ENCODE peak calls at places on chromosome 18, in eight cellular contexts. G, F, H, U, L, T, Y and Z are unnamed samples.

GRCh38 chr18:24878289-24878688 is 417.9 kb downstream of the HRH4 start:
- DNase-seq in Y (peak), H (peak), L (peak), U (peak), T (no peak), F (peak), G (peak), Z (no peak)

GRCh38 chr18:58605027-58606020 is 23.6 kb downstream of the ALPK2 start:
- DNase-seq in U (no peak), G (peak), Y (no peak), L (peak), T (no peak), H (no peak), F (no peak), Z (no peak)

GRCh38 chr18:46755315-46756171 is 1.3 kb downstream of the ST8SIA5 start:
- DNase-seq in H (peak), T (no peak), Y (no peak), L (no peak), F (no peak), U (peak), G (no peak), Z (no peak)

GRCh38 chr18:13272411-13272810 is 53.9 kb downstream of the LDLRAD4 start:
- DNase-seq in T (no peak), H (no peak), F (no peak), Y (no peak), G (no peak), U (no peak), L (no peak), Z (no peak)

GRCh38 chr18:11149441-11150270 is at the start of gene PIEZO2:
- DNase-seq in F (peak), L (peak), H (peak), Y (no peak), T (peak), U (peak), G (peak), Z (no peak)

GRCh38 chr18:48002933-48003365 is 72.5 kb upstream of the SMAD2 start:
- DNase-seq in F (peak), H (no peak), G (peak), L (peak), T (no peak), U (no peak), Y (no peak), Z (no peak)

GRCh38 chr18:48750485-48751175 is 200.1 kb downstream of the SMAD7 start:
- DNase-seq in U (no peak), L (peak), F (no peak), G (peak), H (no peak), T (no peak), Y (no peak), Z (no peak)

GRCh38 chr18:48075707-48076093 is 145.2 kb upstream of the SMAD2 start:
- DNase-seq in Y (no peak), T (no peak), F (no peak), H (no peak), L (no peak), G (no peak), U (no peak), Z (no peak)

GRCh38 chr18:70453058-70453775 is 164.4 kb downstream of the SOCS6 start:
- DNase-seq in Y (no peak), F (no peak), L (peak), U (no peak), T (no peak), H (no peak), G (peak), Z (no peak)

GRCh38 chr18:77025123-77025522 is 107.5 kb downstream of the MBP start:
- DNase-seq in F (no peak), H (no peak), T (no peak), G (no peak), Y (no peak), L (no peak), U (no peak), Z (no peak)

GRCh38 chr18:49730951-49731391 is 82.4 kb downstream of the ACAA2 start:
- DNase-seq in L (no peak), U (no peak), G (no peak), T (no peak), F (no peak), Y (no peak), H (no peak), Z (no peak)

GRCh38 chr18:50218432-50219197 is 23.7 kb upstream of the MYO5B start:
- DNase-seq in H (peak), G (peak), T (peak), Y (peak), U (peak), L (peak), F (peak), Z (no peak)

GRCh38 chr18:61992285-61992684 is 99.5 kb upstream of the RNF152 start:
- DNase-seq in U (no peak), Y (no peak), T (no peak), H (peak), G (peak), F (peak), L (peak), Z (no peak)

GRCh38 chr18:36519358-36519757 is 221.8 kb downstream of the FHOD3 start:
- DNase-seq in U (no peak), G (peak), H (no peak), F (no peak), T (no peak), L (peak), Y (no peak), Z (no peak)

GRCh38 chr18:43405097-43405496 is 127.8 kb upstream of the SYT4 start:
- DNase-seq in Y (no peak), F (no peak), T (no peak), U (no peak), G (no peak), H (peak), L (peak), Z (no peak)

DNA sequence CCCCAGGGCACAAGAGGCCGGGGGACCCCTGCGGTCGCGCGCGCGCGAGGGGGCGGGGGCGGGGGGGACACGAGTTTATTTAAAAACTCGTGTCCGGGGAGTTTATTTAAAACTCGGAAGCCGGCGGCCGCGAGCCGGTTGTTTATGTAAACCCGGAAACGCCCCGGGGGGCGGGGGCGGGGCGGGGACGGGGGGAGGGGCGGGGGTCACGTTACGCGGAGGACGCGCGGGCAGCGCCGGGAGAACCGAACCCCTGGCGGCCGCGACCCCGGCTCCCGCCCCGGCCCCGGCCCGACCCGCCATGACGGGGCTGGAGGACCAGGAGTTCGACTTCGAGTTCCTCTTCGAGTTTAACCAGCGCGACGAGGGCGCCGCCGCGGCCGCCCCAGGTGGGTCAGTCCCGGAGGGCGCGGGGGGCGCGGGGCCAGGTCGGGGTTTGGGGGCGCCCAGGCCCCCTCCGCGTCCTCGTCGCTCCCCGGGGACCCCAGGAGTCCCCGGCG is 4.4 kb downstream of the NFATC1 start:
- DNase-seq in G (peak), U (peak), H (peak), Y (peak), L (no peak), F (no peak), T (peak), Z (no peak)
- H3K4me3 ChIP-seq in G (peak), U (peak), H (peak), Y (peak), L (peak), F (peak), T (peak), Z (peak)

DNA sequence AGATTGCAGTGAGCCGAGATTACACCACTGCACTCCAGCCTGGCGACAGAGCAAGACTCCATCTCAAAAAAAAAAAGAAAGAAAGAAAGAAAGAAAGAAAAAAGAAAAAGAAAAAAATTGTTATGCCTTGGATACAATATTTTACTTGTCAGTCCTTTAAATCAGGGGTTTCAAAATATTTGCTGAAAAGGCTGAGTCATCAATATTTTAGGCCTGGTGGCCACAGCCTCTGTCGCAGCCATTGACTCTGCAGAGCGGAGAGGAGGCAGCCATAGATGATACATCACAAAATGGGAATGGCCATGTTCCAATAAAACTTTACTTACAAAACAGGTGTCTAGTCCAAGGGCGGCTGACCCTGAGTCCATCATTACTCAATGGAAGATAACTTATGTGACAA is 314.8 kb upstream of the SALL3 start:
- DNase-seq in H (no peak), T (no peak), L (no peak), U (no peak), Y (no peak), F (no peak), G (no peak), Z (no peak)
- TF ChIP-seq EZH2 in H (no peak), T (no peak), L (no peak), U (no peak), Y (no peak), F (no peak), G (no peak), Z (no peak)

GRCh38 chr18:60892855-60893254 is 440.4 kb upstream of the CDH20 start:
- DNase-seq in G (peak), T (no peak), F (no peak), U (no peak), H (no peak), L (peak), Y (no peak), Z (no peak)

GRCh38 chr18:60894254-60894945 is 438.8 kb upstream of the CDH20 start:
- DNase-seq in U (no peak), F (no peak), H (no peak), G (no peak), Y (no peak), T (no peak), L (peak), Z (no peak)

GRCh38 chr18:60891936-60892335 is 441.3 kb upstream of the CDH20 start:
- DNase-seq in T (no peak), U (no peak), F (no peak), G (no peak), H (no peak), Y (no peak), L (no peak), Z (no peak)

GRCh38 chr18:60892441-60892840 is 440.8 kb upstream of the CDH20 start:
- DNase-seq in U (no peak), F (peak), L (peak), T (no peak), G (peak), H (no peak), Y (no peak), Z (no peak)

GRCh38 chr18:60893331-60894114 is 439.7 kb upstream of the CDH20 start:
- DNase-seq in U (no peak), T (no peak), L (peak), Y (no peak), H (no peak), G (no peak), F (no peak), Z (peak)
- H3K4me3 ChIP-seq in U (no peak), T (no peak), L (no peak), Y (no peak), H (no peak), G (no peak), F (no peak), Z (no peak)

DNA sequence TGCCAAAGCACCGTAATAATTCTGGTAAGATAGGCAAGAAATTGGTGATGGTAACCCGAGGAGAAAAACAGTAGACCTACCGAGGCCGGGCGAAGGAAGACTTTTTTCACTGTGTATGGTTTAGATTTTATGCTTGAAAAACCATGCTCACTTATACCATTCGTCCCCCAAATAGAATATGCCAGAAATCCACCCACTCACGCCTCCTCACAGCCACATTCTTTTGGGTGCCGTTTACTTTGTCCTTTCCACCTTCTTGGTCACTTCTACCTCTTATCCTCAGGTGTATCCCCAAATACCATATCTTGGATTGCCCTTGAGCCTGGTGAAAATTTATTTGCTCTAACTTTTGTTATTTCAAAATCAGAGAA is 8.1 kb downstream of the GATA6 start:
- DNase-seq in Y (no peak), H (no peak), G (no peak), U (no peak), F (peak), L (no peak), T (no peak), Z (no peak)
- TF ChIP-seq EZH2 in Y (no peak), H (peak), G (no peak), U (no peak), F (no peak), L (no peak), T (no peak), Z (no peak)

GRCh38 chr18:38940863-38941531 is 1375.4 kb upstream of the CELF4 start:
- DNase-seq in F (peak), T (peak), Y (peak), L (peak), G (peak), H (peak), U (no peak), Z (no peak)
- H3K4me3 ChIP-seq in F (no peak), T (peak), Y (peak), L (no peak), G (no peak), H (no peak), U (no peak), Z (no peak)

GRCh38 chr18:44679056-44679911 is 1.4 kb upstream of the SETBP1 start:
- DNase-seq in Y (peak), G (peak), H (peak), F (peak), L (peak), T (peak), U (peak), Z (no peak)

GRCh38 chr18:44679912-44680270 is 797 bp upstream of the SETBP1 start:
- DNase-seq in L (peak), Y (peak), G (peak), T (no peak), F (peak), H (peak), U (peak), Z (no peak)

GRCh38 chr18:44681611-44682010 is 923 bp downstream of the SETBP1 start:
- DNase-seq in L (no peak), Y (no peak), F (peak), H (peak), U (no peak), T (no peak), G (no peak), Z (no peak)

GRCh38 chr18:44681039-44681595 is 429 bp downstream of the SETBP1 start:
- DNase-seq in Y (no peak), H (no peak), G (peak), L (no peak), U (no peak), F (no peak), T (no peak), Z (no peak)

DNA sequence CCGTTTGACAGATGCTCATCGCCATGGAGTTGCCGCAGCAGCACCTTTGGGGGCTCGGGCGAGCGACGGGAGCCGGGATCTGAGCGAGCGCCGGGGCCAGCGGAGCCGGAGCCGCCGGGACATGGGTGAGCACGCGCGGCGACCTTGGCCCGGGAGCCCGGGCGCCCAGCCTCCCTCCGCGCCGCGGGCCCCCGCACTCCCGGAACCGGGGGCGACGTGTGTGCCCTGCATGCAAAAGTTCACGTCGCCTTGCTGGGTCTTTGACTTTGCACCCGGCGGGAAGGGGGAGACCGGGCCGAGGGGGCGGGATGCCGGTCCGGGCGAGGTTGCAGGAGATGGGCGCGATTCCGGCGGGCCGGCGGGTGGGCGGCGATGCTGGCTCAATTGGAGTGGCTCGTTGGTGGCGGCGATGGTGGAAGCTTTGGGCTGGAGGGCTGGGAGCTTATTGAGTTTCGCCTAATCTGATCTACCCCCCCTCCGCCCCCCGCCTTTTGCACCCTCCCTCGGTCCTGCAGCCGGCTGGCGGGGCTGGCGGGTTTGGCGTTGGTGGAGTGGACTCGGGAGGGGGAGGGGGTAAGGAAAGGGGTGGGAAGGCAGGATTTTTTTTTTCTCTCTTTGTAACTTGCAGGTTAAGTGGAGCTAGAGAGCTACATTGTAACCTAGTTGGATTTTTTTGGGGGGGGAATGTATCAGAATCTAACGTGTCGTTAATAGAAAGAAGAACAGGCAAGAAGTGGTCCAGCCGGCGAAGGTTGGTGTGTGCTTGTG is at the start of gene SETBP1:
- DNase-seq in F (peak), L (peak), G (peak), Y (peak), U (peak), T (no peak), H (peak), Z (no peak)
- TF ChIP-seq EZH2 in F (no peak), L (no peak), G (no peak), Y (no peak), U (no peak), T (no peak), H (no peak), Z (no peak)

DNA sequence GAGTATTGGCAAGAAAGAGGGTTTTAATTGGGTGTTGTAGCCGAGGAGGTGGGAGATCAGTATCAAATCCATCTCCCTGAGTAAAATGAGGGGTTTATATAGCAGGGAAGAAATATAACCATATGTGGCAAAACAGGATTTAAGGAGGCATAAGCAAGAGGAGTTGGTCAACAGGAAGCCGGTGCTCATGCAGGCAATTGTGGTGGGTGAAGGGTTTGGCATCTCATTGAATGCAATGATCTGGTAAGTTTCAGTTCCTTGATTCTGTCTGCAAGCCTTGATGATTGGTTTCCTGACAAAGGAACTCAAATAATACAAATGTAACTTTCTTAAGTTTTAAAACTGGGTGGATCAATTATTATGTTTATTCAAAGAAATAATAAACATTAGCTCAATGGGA is 564.4 kb upstream of the LINC00305 start:
- DNase-seq in G (no peak), F (no peak), H (no peak), T (no peak), L (no peak), Y (peak), U (no peak), Z (no peak)
- H3K4me3 ChIP-seq in G (no peak), F (no peak), H (no peak), T (no peak), L (no peak), Y (no peak), U (no peak), Z (no peak)